ENCODE peak calls at places on chromosomes 16 and 17, in four cellular contexts. G is A549, E is heart left ventricle, R is HCT116. Q is an unnamed sample. For H3K4me1, the result is how much of the 10 kb centered on the place peaks cover.

GRCh38 chr16:50585331-50585776 is 37.2 kb downstream of the NKD1 start:
- DNase-seq in G (no peak), E (peak), R (no peak), Q (peak)

GRCh38 chr17:74531231-74531761 is at the start of gene CD300LB:
- DNase-seq in G (no peak), E (no peak), R (no peak), Q (peak)

GRCh38 chr16:72877374-72878028 is 170.4 kb downstream of the ZFHX3 start:
- DNase-seq in G (peak), E (no peak), R (peak), Q (no peak)

GRCh38 chr16:35182043-35182677 is 1722.7 kb downstream of the TP53TG3F start:
- DNase-seq in G (no peak), E (no peak), R (no peak), Q (no peak)

GRCh38 chr17:1486802-1487695 is 5.4 kb downstream of the MYO1C start:
- DNase-seq in G (peak), E (peak), R (peak), Q (peak)

GRCh38 chr17:82881900-82882714 is 42.3 kb upstream of the ZNF750 start:
- DNase-seq in G (no peak), E (peak), R (no peak), Q (peak)

GRCh38 chr17:40069751-40070643 is 7.2 kb downstream of the THRA start:
- DNase-seq in G (peak), E (peak), R (no peak), Q (peak)

GRCh38 chr17:58325289-58325726 is 3.3 kb downstream of the TSPOAP1 start:
- DNase-seq in G (no peak), E (peak), R (no peak), Q (no peak)

GRCh38 chr17:68591583-68591982 is 9.6 kb downstream of the FAM20A start:
- DNase-seq in G (no peak), E (peak), R (no peak), Q (no peak)

GRCh38 chr16:15882563-15882962 is 5.8 kb downstream of the CEP20 start:
- DNase-seq in G (no peak), E (no peak), R (no peak), Q (no peak)

GRCh38 chr16:10967981-10968380 is 23.6 kb downstream of the CLEC16A start:
- DNase-seq in G (no peak), E (peak), R (no peak), Q (no peak)

GRCh38 chr16:10968509-10968908 is 24.1 kb downstream of the CLEC16A start:
- DNase-seq in G (no peak), E (no peak), R (no peak), Q (no peak)

GRCh38 chr16:10969615-10970014 is 25.3 kb downstream of the CLEC16A start:
- DNase-seq in G (no peak), E (no peak), R (no peak), Q (no peak)

GRCh38 chr16:10971560-10971961 is 27.2 kb downstream of the CLEC16A start:
- DNase-seq in G (peak), E (peak), R (peak), Q (peak)

GRCh38 chr16:10970065-10970464 is 25.7 kb downstream of the CLEC16A start:
- DNase-seq in G (no peak), E (no peak), R (no peak), Q (no peak)
- H3K4me1 ChIP-seq in G (under half), E (under half), R (under half), Q (under half)

GRCh38 chr17:38602453-38602852 is 3.3 kb downstream of the SRCIN1 start:
- DNase-seq in G (no peak), E (no peak), R (no peak), Q (no peak)

GRCh38 chr17:38601539-38602351 is 4.0 kb downstream of the SRCIN1 start:
- DNase-seq in G (peak), E (no peak), R (no peak), Q (no peak)

GRCh38 chr17:38603786-38604478 is 1.8 kb downstream of the SRCIN1 start:
- DNase-seq in G (no peak), E (no peak), R (no peak), Q (no peak)

GRCh38 chr17:38604479-38605229 is 1.1 kb downstream of the SRCIN1 start:
- DNase-seq in G (peak), E (no peak), R (no peak), Q (no peak)

DNA sequence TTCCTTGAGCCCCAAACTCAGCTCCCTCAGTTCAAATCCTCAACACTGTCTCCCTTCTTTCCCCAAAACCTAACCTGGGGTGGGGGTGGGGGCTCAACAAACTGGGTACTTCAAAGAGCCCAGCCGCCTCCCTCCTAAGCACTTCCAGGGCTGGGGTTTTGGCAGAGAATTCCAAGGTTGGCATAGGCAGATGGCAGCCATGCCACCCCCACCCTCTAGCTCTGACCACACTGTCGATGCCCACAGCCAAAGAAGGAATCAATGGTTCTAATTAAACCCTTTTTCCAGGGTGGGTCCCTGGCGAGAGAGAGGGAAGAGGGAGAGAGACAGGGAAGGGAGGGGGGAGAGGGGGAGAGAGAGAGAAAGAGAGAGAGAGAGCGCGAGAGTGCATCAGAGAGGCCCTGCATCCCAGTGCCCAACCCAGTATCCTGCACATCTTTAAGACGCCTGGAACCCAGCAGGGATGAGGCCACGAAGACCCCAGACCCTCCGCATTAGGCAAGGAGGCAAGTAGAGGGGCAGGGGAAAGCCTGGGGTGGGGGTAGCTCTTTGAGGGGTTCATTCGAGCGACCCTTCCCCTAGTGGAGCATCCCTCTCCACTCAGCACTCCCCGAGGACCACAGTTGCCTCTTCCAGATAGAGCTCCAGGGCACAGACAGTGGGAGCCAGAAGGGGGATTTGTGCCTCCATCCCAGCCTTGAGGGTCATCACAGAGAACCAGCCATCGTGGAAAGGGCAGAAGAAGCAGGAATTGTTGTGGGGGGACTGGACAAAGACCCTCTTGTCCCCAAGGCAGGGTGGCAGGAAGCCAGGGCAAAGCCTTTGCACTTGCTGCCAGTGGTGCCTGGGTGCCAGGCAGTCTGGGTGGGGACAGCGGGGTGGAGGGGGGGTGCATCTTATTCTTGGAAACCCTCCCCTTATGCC is 2.6 kb downstream of the SRCIN1 start:
- DNase-seq in G (no peak), E (no peak), R (no peak), Q (no peak)
- H3K4me1 ChIP-seq in G (under half), E (under half), R (under half), Q (under half)

DNA sequence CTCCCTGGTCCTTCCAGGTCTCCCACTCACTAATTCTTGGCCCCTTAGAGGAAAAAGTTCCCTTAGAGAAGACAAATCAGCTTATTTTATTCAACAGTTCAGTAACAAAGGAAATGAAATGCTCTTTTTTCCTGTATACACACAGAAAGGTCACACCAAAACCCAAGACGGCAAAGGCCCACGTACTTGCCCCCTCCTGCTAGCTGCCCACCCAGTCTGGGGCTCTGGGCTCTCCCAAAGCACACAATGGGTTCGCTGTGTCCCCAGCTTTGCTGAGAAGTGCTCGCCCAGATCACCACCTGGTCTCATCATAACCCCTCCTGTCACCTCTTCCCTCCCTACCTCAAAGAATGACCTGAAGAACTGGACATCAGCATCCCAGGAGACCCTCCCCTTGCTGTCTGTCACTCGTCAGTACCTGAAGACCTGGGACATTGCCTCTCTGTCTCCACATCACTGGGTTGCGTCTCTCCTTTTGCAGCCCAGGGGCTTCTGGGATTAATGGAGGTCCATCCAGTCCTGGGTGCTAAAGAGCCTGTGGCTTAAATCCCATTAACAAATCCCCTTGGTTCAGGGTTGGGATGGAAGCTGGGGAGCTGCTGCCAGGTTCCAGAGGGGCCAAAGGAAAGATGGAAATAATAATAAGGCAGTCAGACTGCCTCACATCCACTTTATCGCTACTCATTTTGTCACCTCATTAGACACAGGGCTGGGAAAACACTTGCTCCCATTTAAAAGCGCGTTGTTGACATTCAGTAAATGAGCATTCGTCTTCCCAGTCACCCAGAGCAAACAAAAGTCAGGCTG is 3.3 kb downstream of the SLC6A4 start:
- DNase-seq in G (no peak), E (no peak), R (no peak), Q (no peak)
- H3K4me1 ChIP-seq in G (under half), E (under half), R (under half), Q (under half)

GRCh38 chr16:12833939-12834338 is 30.3 kb upstream of the CPPED1 start:
- DNase-seq in G (peak), E (no peak), R (peak), Q (no peak)

GRCh38 chr16:12826559-12826958 is 22.9 kb upstream of the CPPED1 start:
- DNase-seq in G (no peak), E (no peak), R (no peak), Q (no peak)

DNA sequence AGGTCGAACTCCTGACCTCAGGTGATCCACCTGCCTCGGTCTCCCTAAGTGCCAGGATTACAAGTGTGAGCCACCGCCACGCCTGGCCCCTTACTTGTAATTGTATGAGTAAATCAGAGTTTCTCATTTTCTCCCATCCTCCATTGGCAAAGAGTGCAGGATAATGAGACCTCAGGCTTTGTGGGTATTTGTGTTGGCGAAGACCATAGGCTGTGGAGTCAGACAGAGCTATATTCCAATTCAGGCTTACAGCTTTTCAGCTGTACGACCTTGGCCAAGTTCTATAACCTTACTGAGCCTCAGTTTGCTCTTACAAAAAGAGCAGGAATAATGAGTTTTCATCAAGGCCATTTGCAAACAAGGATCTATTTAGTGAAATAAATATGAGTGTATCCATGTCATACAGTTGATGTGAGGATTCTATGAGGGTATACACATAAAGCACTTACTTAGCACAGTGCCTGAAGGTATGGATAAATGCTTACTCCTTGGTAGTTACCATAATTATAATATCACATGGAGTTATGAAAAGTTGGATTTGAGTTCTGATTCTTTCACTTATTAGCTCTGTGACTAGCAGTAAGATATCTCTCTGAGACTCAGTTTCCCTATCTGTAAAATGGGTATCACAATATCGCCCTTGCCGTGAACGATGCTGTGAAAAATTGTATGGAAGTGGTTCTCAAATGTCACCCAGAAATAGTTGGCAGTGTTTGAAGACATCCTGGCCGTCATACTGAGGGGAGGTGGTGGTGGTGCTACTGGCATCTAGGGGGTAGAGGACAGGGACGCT is 25.6 kb upstream of the CPPED1 start:
- DNase-seq in G (no peak), E (no peak), R (no peak), Q (no peak)
- H3K4me1 ChIP-seq in G (under half), E (under half), R (under half), Q (under half)

GRCh38 chr16:88368036-88368435 is 14.7 kb upstream of the ZNF469 start:
- DNase-seq in G (no peak), E (peak), R (no peak), Q (peak)

GRCh38 chr16:88368994-88369393 is 13.8 kb upstream of the ZNF469 start:
- DNase-seq in G (no peak), E (peak), R (no peak), Q (no peak)

GRCh38 chr16:88372522-88372921 is 10.2 kb upstream of the ZNF469 start:
- DNase-seq in G (no peak), E (no peak), R (no peak), Q (no peak)

GRCh38 chr16:88369447-88370008 is 13.2 kb upstream of the ZNF469 start:
- DNase-seq in G (no peak), E (no peak), R (no peak), Q (peak)

GRCh38 chr16:88370365-88370764 is 12.4 kb upstream of the ZNF469 start:
- DNase-seq in G (no peak), E (peak), R (no peak), Q (peak)
- H3K4me1 ChIP-seq in G (under half), E (under half), R (under half), Q (under half)

DNA sequence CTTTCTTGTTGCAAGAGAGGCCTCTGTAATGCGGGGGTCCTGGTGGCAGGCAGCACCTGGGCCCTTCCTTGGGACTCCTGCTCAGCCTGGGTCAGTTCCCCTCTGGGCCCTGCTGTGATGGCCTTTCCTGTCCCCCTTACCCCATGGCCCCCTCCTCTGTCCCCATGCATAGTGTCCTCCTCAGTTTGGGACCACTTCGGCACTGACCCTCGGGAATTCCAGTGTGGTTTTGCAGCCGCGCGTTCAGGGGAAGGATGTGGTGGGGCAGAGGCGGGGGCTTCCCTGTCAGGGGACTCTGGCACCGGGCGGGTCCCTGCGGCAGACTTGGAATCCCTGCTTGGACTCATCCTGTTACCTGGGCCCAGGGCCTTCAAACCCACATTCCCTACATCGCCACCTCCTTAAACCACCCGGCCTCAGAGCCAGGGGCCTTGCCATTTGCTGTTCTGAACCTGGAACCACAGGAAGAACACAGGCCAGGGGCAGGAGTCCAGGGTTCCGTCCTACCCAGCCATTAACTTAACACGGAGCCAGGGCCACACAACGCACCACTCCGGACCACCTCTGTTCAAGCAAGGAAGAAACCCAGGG is 31.4 kb upstream of the EIF1 start:
- DNase-seq in G (no peak), E (no peak), R (no peak), Q (no peak)
- H3K4me1 ChIP-seq in G (under half), E (under half), R (under half), Q (under half)

DNA sequence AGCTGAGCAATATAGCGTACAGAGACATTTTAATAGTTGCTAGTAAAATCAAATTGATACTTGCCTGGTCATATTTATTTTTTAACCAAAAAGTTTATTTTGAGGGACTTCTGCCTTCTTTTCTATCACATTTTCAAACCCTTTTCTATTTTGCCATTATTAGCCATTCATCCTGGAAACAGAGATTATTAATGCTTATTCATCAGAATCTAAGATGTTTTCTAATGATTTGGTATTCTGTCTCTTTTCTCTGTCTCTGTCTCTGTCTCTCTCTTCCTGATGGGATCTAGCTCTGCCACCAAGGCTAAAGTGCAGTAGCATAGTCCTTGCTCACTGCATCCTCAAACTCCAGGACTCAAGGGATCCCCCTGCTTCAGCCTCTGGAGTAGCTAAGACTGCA is 871.3 kb upstream of the CDH8 start:
- DNase-seq in G (no peak), E (no peak), R (no peak), Q (no peak)
- H3K4me1 ChIP-seq in G (under half), E (under half), R (under half), Q (under half)

DNA sequence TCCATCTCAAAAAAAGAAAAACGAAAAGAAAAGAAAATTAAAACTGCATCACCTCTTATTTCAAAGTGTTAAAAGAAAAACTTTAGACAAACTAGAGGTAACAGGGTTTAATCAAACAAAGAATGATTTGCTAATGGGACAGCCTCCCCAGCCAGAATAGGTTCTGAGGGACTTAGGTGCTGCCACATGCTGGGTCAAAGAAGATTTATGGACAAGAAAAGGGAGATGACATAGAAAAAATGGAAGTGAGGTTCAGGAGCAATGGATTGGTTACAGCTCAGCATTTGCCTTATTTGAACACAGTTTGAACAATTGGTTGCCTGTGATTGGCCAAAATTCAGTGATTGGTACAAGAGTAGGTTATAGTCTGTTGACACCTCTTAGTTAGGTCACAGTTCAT is 21.1 kb downstream of the TMC5 start:
- DNase-seq in G (no peak), E (no peak), R (no peak), Q (no peak)
- H3K4me1 ChIP-seq in G (under half), E (under half), R (under half), Q (under half)